ENCODE peak calls at places on chromosomes 4 and X, in ten cellular contexts. F is right atrium auricular region, Y is PC-3, K is mesendoderm, U is upper lobe of right lung, O is right cardiac atrium, E is HL-60, P is cardiac fibroblast, B is astrocyte of the cerebellum, N is WERI-Rb-1. X is an unnamed sample.

GRCh38 chr4:185283723-185284122 is 74.3 kb downstream of the SNX25 start:
- DNase-seq in F (no peak), Y (peak), K (no peak), U (no peak), O (no peak), E (no peak), P (peak), B (peak), N (no peak), X (no peak)

GRCh38 chr4:40484346-40484745 is 145.3 kb downstream of the RBM47 start:
- DNase-seq in F (no peak), Y (peak), K (no peak), U (no peak), O (no peak), E (no peak), P (peak), B (no peak), N (no peak), X (no peak)

GRCh38 chr4:28686618-28687017 is 1826.0 kb downstream of the STIM2 start:
- DNase-seq in F (no peak), Y (peak), K (peak), U (no peak), O (peak), E (peak), P (peak), B (no peak), N (peak), X (no peak)

GRCh38 chr4:100081511-100081910 is 108.8 kb downstream of the DDIT4L start:
- DNase-seq in F (no peak), Y (peak), K (no peak), U (no peak), O (no peak), E (no peak), P (no peak), B (no peak), N (no peak), X (no peak)

GRCh38 chr4:65223601-65224000 is 446.7 kb downstream of the EPHA5 start:
- DNase-seq in F (no peak), Y (peak), K (no peak), U (no peak), O (no peak), E (no peak), P (no peak), B (no peak), N (no peak), X (no peak)

GRCh38 chr4:187183351-187183750 is 459.7 kb upstream of the FAT1 start:
- DNase-seq in F (no peak), Y (no peak), K (no peak), U (no peak), O (no peak), E (no peak), P (no peak), B (peak), N (no peak), X (no peak)

GRCh38 chr4:185202984-185203379 is 818 bp downstream of the CFAP97 start:
- DNase-seq in F (no peak), Y (no peak), K (no peak), U (no peak), O (peak), E (no peak), P (no peak), B (no peak), N (no peak), X (no peak)

GRCh38 chr4:102263024-102263787 is 82.1 kb downstream of the SLC39A8 start:
- DNase-seq in F (no peak), Y (peak), K (peak), U (no peak), O (no peak), E (peak), P (peak), B (peak), N (peak), X (peak)

GRCh38 chr4:14254806-14255445 is 627.4 kb upstream of the BOD1L1 start:
- DNase-seq in F (no peak), Y (no peak), K (no peak), U (no peak), O (no peak), E (no peak), P (no peak), B (no peak), N (no peak), X (no peak)

GRCh38 chr4:48329193-48329592 is 12.1 kb upstream of the SLAIN2 start:
- DNase-seq in F (no peak), Y (peak), K (no peak), U (no peak), O (no peak), E (no peak), P (no peak), B (no peak), N (no peak), X (no peak)

GRCh38 chr4:158182736-158183135 is 9.9 kb upstream of the GASK1B start:
- DNase-seq in F (no peak), Y (no peak), K (no peak), U (no peak), O (peak), E (no peak), P (no peak), B (no peak), N (peak), X (no peak)

GRCh38 chr4:159401791-159402380 is 299.0 kb downstream of the RAPGEF2 start:
- DNase-seq in F (no peak), Y (peak), K (peak), U (no peak), O (no peak), E (no peak), P (peak), B (peak), N (peak), X (peak)

GRCh38 chr4:156830356-156830755 is 141.2 kb downstream of the PDGFC start:
- DNase-seq in F (no peak), Y (peak), K (no peak), U (no peak), O (no peak), E (no peak), P (peak), B (no peak), N (no peak), X (peak)

GRCh38 chrX:40513835-40514234 is 66.9 kb upstream of the ATP6AP2 start:
- DNase-seq in F (no peak), Y (no peak), K (no peak), U (no peak), O (no peak), E (no peak), P (no peak), B (no peak), N (no peak), X (no peak)

GRCh38 chr4:151029537-151029936 is 14.5 kb upstream of the LRBA start:
- DNase-seq in F (no peak), Y (no peak), K (no peak), U (no peak), O (no peak), E (no peak), P (no peak), B (no peak), N (no peak), X (no peak)

GRCh38 chrX:81259008-81259713 is 57.3 kb downstream of the SH3BGRL start:
- DNase-seq in F (no peak), Y (no peak), K (peak), U (no peak), O (no peak), E (no peak), P (peak), B (peak), N (no peak), X (peak)

GRCh38 chr4:181685911-181686310 is 557.3 kb upstream of the TENM3 start:
- DNase-seq in F (no peak), Y (no peak), K (peak), U (no peak), O (no peak), E (no peak), P (peak), B (no peak), N (no peak), X (peak)

GRCh38 chrX:129961180-129962083 is 21.0 kb upstream of the BCORL1 start:
- DNase-seq in F (no peak), Y (peak), K (peak), U (peak), O (peak), E (peak), P (no peak), B (no peak), N (no peak), X (no peak)

GRCh38 chr4:77591532-77591931 is 14.1 kb upstream of the CXCL13 start:
- DNase-seq in F (no peak), Y (no peak), K (no peak), U (no peak), O (no peak), E (no peak), P (no peak), B (no peak), N (no peak), X (no peak)

GRCh38 chr4:11152684-11153083 is 276.0 kb downstream of the HS3ST1 start:
- DNase-seq in F (no peak), Y (no peak), K (no peak), U (no peak), O (no peak), E (no peak), P (no peak), B (no peak), N (no peak), X (no peak)

GRCh38 chrX:7100022-7100421 is 47.5 kb upstream of the STS start:
- DNase-seq in F (no peak), Y (no peak), K (peak), U (no peak), O (no peak), E (no peak), P (no peak), B (no peak), N (no peak), X (no peak)

GRCh38 chr4:91840359-91840758 is 463.4 kb upstream of the GRID2 start:
- DNase-seq in F (no peak), Y (peak), K (no peak), U (no peak), O (no peak), E (no peak), P (no peak), B (no peak), N (no peak), X (no peak)

GRCh38 chr4:102717448-102718092 is 43.2 kb downstream of the MANBA start:
- DNase-seq in F (no peak), Y (peak), K (no peak), U (no peak), O (no peak), E (no peak), P (peak), B (no peak), N (no peak), X (no peak)

GRCh38 chr4:87511500-87511899 is 17.7 kb downstream of the SPARCL1 start:
- DNase-seq in F (no peak), Y (no peak), K (no peak), U (no peak), O (no peak), E (no peak), P (no peak), B (no peak), N (no peak), X (no peak)

GRCh38 chr4:52947691-52948397 is 85.7 kb downstream of the RASL11B start:
- DNase-seq in F (no peak), Y (no peak), K (peak), U (no peak), O (no peak), E (no peak), P (no peak), B (no peak), N (peak), X (no peak)

GRCh38 chr4:169062861-169063197 is 52.8 kb upstream of the CBR4 start:
- DNase-seq in F (no peak), Y (no peak), K (peak), U (no peak), O (no peak), E (no peak), P (peak), B (no peak), N (no peak), X (no peak)
- H3K4me3 ChIP-seq in F (no peak), Y (no peak), K (no peak), U (no peak), O (no peak), E (no peak), P (no peak), B (no peak), N (no peak), X (no peak)

GRCh38 chr4:139642364-139642763 is 23.3 kb upstream of the MGST2 start:
- DNase-seq in F (no peak), Y (peak), K (no peak), U (no peak), O (no peak), E (no peak), P (peak), B (no peak), N (no peak), X (peak)
- H3K4me3 ChIP-seq in F (no peak), Y (no peak), K (no peak), U (no peak), O (no peak), E (no peak), P (no peak), B (no peak), N (no peak), X (no peak)

GRCh38 chr4:146121757-146122156 is 53.8 kb upstream of the LSM6 start:
- DNase-seq in F (no peak), Y (no peak), K (no peak), U (no peak), O (peak), E (no peak), P (peak), B (no peak), N (no peak), X (no peak)
- H3K4me3 ChIP-seq in F (no peak), Y (no peak), K (no peak), U (no peak), O (no peak), E (no peak), P (no peak), B (no peak), N (no peak), X (no peak)

DNA sequence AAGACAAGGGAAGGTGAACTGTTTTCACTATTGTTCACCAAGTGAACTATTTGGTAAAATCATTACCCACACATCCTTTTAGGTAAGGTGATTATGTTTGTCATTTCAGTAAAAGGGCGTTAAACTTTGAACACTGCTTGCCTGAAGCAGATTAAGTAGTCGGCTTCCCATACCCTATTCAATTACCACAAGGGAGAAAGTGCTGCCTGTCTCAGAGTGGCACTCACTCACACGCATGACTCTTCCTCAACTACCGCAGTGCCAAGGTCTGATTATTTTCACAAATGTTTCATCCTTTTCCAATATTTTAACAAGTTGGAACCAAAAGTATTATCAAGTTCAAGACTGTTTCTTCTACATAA is 11.0 kb downstream of the VEGFC start:
- DNase-seq in F (no peak), Y (no peak), K (no peak), U (no peak), O (no peak), E (no peak), P (no peak), B (no peak), N (peak), X (no peak)
- H3K4me3 ChIP-seq in F (no peak), Y (peak), K (no peak), U (no peak), O (peak), E (no peak), P (no peak), B (no peak), N (no peak), X (no peak)

GRCh38 chr4:123588631-123589223 is 192.1 kb downstream of the SPRY1 start:
- DNase-seq in F (no peak), Y (peak), K (no peak), U (no peak), O (no peak), E (no peak), P (peak), B (peak), N (no peak), X (peak)
- H3K4me3 ChIP-seq in F (no peak), Y (peak), K (no peak), U (no peak), O (no peak), E (no peak), P (no peak), B (no peak), N (no peak), X (no peak)

DNA sequence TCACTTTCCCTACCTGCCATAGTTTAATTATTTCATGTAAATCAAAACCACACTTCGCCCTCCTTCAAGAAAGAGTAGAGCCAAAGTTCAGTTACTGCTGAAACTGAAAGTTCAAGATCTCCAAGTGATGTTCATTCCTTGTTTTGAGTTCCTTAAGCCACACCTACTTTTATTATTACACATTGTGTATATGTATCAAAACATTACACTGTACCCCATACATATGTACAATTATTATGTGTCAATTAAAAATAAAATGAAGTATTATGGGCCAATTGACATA is 892.3 kb upstream of the NDST4 start:
- DNase-seq in F (no peak), Y (no peak), K (no peak), U (no peak), O (no peak), E (no peak), P (no peak), B (no peak), N (no peak), X (no peak)
- H3K4me3 ChIP-seq in F (no peak), Y (no peak), K (no peak), U (no peak), O (no peak), E (no peak), P (no peak), B (no peak), N (no peak), X (no peak)

GRCh38 chrX:25012433-25012735 is 3.4 kb downstream of the ARX start:
- DNase-seq in F (no peak), Y (no peak), K (peak), U (no peak), O (no peak), E (no peak), P (no peak), B (no peak), N (no peak), X (no peak)
- H3K4me3 ChIP-seq in F (peak), Y (no peak), K (no peak), U (no peak), O (peak), E (no peak), P (no peak), B (no peak), N (no peak), X (no peak)

GRCh38 chrX:153926594-153926862 is 464 bp upstream of the ARHGAP4 start:
- DNase-seq in F (no peak), Y (no peak), K (peak), U (no peak), O (no peak), E (no peak), P (no peak), B (no peak), N (no peak), X (no peak)
- H3K4me3 ChIP-seq in F (peak), Y (no peak), K (no peak), U (peak), O (no peak), E (peak), P (no peak), B (no peak), N (no peak), X (peak)

GRCh38 chr4:152172146-152172545 is 363.7 kb downstream of the FBXW7 start:
- DNase-seq in F (no peak), Y (no peak), K (no peak), U (no peak), O (no peak), E (no peak), P (no peak), B (no peak), N (no peak), X (no peak)

GRCh38 chr4:152168960-152169616 is 366.8 kb downstream of the FBXW7 start:
- DNase-seq in F (no peak), Y (peak), K (no peak), U (no peak), O (no peak), E (no peak), P (no peak), B (no peak), N (no peak), X (no peak)

GRCh38 chr4:152166567-152166966 is 369.3 kb downstream of the FBXW7 start:
- DNase-seq in F (no peak), Y (no peak), K (peak), U (no peak), O (no peak), E (peak), P (peak), B (no peak), N (no peak), X (no peak)

GRCh38 chr4:152171556-152171955 is 364.3 kb downstream of the FBXW7 start:
- DNase-seq in F (no peak), Y (no peak), K (no peak), U (no peak), O (no peak), E (no peak), P (no peak), B (no peak), N (no peak), X (no peak)

DNA sequence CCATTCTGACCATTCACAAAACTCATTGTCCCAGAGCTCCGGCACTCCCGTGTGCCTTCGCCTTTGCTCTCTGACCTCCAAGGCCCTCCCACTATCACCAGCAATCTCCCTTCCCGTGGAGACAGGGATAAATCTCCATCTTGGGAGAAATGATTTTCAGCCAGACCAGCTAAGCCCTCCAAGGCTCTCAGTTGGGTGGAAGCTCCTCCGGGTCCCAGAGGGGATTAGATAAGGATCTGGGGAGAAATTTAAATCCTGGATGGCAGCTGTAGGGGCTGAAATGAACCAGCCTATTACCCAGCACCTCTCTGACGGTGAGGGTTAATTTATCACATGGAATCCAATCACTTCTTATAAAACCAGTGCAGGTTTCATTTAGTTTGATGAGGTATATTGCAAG is 366.2 kb downstream of the FBXW7 start:
- DNase-seq in F (no peak), Y (no peak), K (no peak), U (no peak), O (no peak), E (no peak), P (no peak), B (no peak), N (peak), X (no peak)
- H3K4me3 ChIP-seq in F (no peak), Y (no peak), K (no peak), U (no peak), O (no peak), E (no peak), P (no peak), B (no peak), N (no peak), X (no peak)